ENCODE peak calls at places on chromosomes 5 and 9, in four cellular contexts. N is A549; J is heart left ventricle; Y is CD8-positive, alpha-beta T cell. K is an unnamed sample.

GRCh38 chr9:10232352-10232930 is 380.4 kb downstream of the PTPRD start:
- DNase-seq in N (no peak), J (no peak), Y (no peak), K (no peak)

GRCh38 chr9:36839131-36839885 is 194.8 kb downstream of the PAX5 start:
- DNase-seq in N (no peak), J (peak; percentile 51), Y (no peak), K (no peak)

GRCh38 chr5:28448791-28449190 is 1410.4 kb upstream of the CDH9 start:
- DNase-seq in N (no peak), J (no peak), Y (no peak), K (no peak)

GRCh38 chr9:1462626-1463308 is 412.6 kb downstream of the DMRT2 start:
- DNase-seq in N (no peak), J (no peak), Y (no peak), K (no peak)

GRCh38 chr9:129275626-129276247 is 97.7 kb upstream of the IER5L start:
- DNase-seq in N (no peak), J (no peak), Y (no peak), K (no peak)

GRCh38 chr5:1789838-1790462 is 9.7 kb downstream of the MRPL36 start:
- DNase-seq in N (no peak), J (no peak), Y (no peak), K (no peak)

GRCh38 chr5:76986828-76987526 is 34.1 kb downstream of the CRHBP start:
- DNase-seq in N (no peak), J (no peak), Y (no peak), K (no peak)

GRCh38 chr9:132531187-132531586 is 51.2 kb upstream of the BARHL1 start:
- DNase-seq in N (no peak), J (no peak), Y (no peak), K (no peak)

GRCh38 chr9:99103909-99104458 is 929 bp upstream of the TGFBR1 start:
- DNase-seq in N (no peak), J (no peak), Y (no peak), K (no peak)

GRCh38 chr9:29439961-29440360 is 1866.7 kb upstream of the C9orf72 start:
- DNase-seq in N (no peak), J (no peak), Y (no peak), K (no peak)

GRCh38 chr9:93996367-93996766 is 41.2 kb upstream of the BARX1 start:
- DNase-seq in N (no peak), J (no peak), Y (no peak), K (no peak)

GRCh38 chr5:139669681-139670368 is 21.7 kb downstream of the CXXC5 start:
- DNase-seq in N (no peak), J (no peak), Y (no peak), K (no peak)

GRCh38 chr5:147321569-147321968 is 86.7 kb downstream of the STK32A start:
- DNase-seq in N (no peak), J (no peak), Y (no peak), K (no peak)

GRCh38 chr5:147327905-147328304 is 93.1 kb downstream of the STK32A start:
- DNase-seq in N (no peak), J (no peak), Y (no peak), K (no peak)

GRCh38 chr5:147332643-147333042 is 97.8 kb downstream of the STK32A start:
- DNase-seq in N (no peak), J (no peak), Y (no peak), K (no peak)

DNA sequence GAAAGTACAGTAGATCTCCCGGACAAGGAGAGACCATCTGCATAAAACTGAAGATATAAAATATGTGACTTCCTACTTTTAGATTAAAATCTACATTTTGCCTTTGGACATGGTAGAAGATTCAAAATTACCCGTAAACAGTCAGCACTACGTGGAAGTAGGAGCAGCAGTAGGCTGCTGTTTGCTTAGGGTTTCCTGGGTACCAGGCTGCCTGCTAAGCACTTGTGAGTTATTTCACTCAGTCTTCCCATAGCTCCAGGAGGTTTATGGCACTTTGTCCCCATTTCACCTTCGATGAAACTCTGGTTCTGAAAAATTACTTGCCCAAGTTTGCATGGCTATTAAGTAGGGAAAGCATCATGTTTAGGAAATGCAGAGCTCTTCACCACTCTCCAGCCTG is 92.6 kb downstream of the STK32A start:
- DNase-seq in N (no peak), J (no peak), Y (no peak), K (no peak)
- TF ChIP-seq CTCF in N (no peak), J (no peak), Y (no peak), K (no peak)

GRCh38 chr5:35963381-35963843 is 25.0 kb upstream of the CAPSL start:
- DNase-seq in N (no peak), J (no peak), Y (no peak), K (no peak)
- TF ChIP-seq CTCF in N (peak; percentile 21), J (no peak), Y (no peak), K (peak; percentile 14)

GRCh38 chr5:165497707-165498106 is 1992.3 kb downstream of the MAT2B start:
- DNase-seq in N (peak; percentile 2), J (no peak), Y (no peak), K (no peak)
- TF ChIP-seq CTCF in N (peak; percentile 27), J (peak; percentile 17), Y (no peak), K (no peak)

GRCh38 chr9:23291001-23291400 is 535.0 kb downstream of the ELAVL2 start:
- DNase-seq in N (no peak), J (no peak), Y (no peak), K (no peak)
- TF ChIP-seq CTCF in N (no peak), J (no peak), Y (no peak), K (no peak)

GRCh38 chr5:150215978-150216944 is 26.4 kb downstream of the SLC6A7 start:
- DNase-seq in N (no peak), J (no peak), Y (no peak), K (no peak)

GRCh38 chr5:150217041-150217440 is 27.2 kb downstream of the SLC6A7 start:
- DNase-seq in N (no peak), J (no peak), Y (no peak), K (no peak)

GRCh38 chr5:150213530-150213929 is 23.7 kb downstream of the SLC6A7 start:
- DNase-seq in N (no peak), J (no peak), Y (no peak), K (no peak)

GRCh38 chr5:150211156-150212030 is 21.5 kb downstream of the SLC6A7 start:
- DNase-seq in N (no peak), J (no peak), Y (no peak), K (no peak)

GRCh38 chr5:150214289-150214688 is 24.4 kb downstream of the SLC6A7 start:
- DNase-seq in N (no peak), J (no peak), Y (no peak), K (no peak)
- TF ChIP-seq CTCF in N (no peak), J (peak; percentile 44), Y (no peak), K (no peak)

GRCh38 chr5:61308699-61309098 is 23.4 kb upstream of the ZSWIM6 start:
- DNase-seq in N (no peak), J (no peak), Y (no peak), K (no peak)

GRCh38 chr5:61304611-61305369 is 27.3 kb upstream of the ZSWIM6 start:
- DNase-seq in N (peak; percentile 80), J (no peak), Y (no peak), K (no peak)

GRCh38 chr5:61307196-61307590 is 24.9 kb upstream of the ZSWIM6 start:
- DNase-seq in N (no peak), J (no peak), Y (no peak), K (no peak)

GRCh38 chr5:61307611-61308010 is 24.4 kb upstream of the ZSWIM6 start:
- DNase-seq in N (no peak), J (no peak), Y (no peak), K (no peak)

DNA sequence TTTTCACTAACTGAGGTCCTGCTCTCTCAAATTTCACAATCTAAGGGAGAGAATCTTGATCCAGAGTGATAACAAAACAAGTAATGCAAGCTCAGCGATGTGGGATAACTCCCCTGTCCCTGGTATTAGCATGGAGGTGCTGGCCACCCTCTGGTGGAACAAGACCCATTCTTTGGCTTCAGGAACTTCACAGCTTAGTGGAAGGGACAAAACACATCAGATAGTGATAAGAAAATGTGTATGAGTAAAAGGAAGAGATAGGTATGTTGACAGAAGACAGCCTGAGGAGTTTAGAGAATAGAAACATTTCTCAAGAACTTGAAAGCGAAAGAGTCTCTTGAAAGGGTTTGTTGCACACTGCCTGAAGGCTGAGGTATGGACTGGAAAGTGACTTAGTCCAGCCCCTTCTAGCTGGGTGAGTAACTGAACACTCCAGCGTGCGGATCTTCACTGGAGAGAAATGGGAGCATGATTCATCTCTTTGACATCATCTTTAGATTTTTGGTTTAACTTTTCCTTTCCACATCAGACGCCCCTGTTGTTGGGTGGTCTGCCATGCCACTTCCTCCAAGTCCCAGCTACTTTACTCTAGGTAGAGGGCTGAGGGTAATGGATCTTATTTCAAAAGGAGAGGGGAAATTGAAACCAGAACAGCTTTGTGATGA is 25.4 kb upstream of the ZSWIM6 start:
- DNase-seq in N (no peak), J (no peak), Y (no peak), K (no peak)
- TF ChIP-seq CTCF in N (no peak), J (no peak), Y (no peak), K (no peak)

GRCh38 chr9:126203313-126203712 is 123.3 kb upstream of the MVB12B start:
- DNase-seq in N (no peak), J (no peak), Y (no peak), K (no peak)
- TF ChIP-seq CTCF in N (no peak), J (no peak), Y (no peak), K (no peak)